ENCODE peak calls at places on chromosomes 7 and 10, in five cellular contexts. J is activated CD8-positive, alpha-beta memory T cell treated with anti-CD3 and anti-CD28 coated beads for 48 hours; R is stimulated activated CD4-positive, alpha-beta T cell treated with anti-CD3 and anti-CD28 coated beads, Interleukin-4, amount 100 ng/mL, for 48 hours; B is hepatocyte; D is GM12891. I is an unnamed sample.

GRCh38 chr10:31650010-31650409 is 278.6 kb downstream of the ARHGAP12 start:
- DNase-seq in R (no peak), D (no peak), B (peak; percentile 61), J (no peak), I (no peak)

GRCh38 chr10:80429521-80429966 is 21.2 kb downstream of the PRXL2A start:
- DNase-seq in R (no peak), D (no peak), B (no peak), J (no peak), I (no peak)

GRCh38 chr10:72277340-72277995 is 3.7 kb downstream of the DDIT4 start:
- DNase-seq in J (no peak), D (no peak), B (no peak), R (no peak), I (no peak)

GRCh38 chr10:124626759-124627380 is 117.3 kb downstream of the FAM53B start:
- DNase-seq in R (no peak), B (no peak), J (no peak), D (no peak), I (no peak)

GRCh38 chr10:53528974-53529373 is 756.4 kb upstream of the MBL2 start:
- DNase-seq in D (no peak), J (no peak), B (no peak), R (no peak), I (no peak)

GRCh38 chr10:79239275-79239779 is 107.9 kb upstream of the PPIF start:
- DNase-seq in R (no peak), B (peak; percentile 72), J (no peak), D (no peak), I (no peak)

GRCh38 chr7:1742555-1743303 is 72.7 kb downstream of the ELFN1 start:
- DNase-seq in R (no peak), B (peak; percentile 60), D (peak; percentile 84), J (no peak), I (no peak)

GRCh38 chr7:149196705-149197171 is 1.4 kb downstream of the ZNF282 start:
- DNase-seq in R (no peak), J (no peak), D (no peak), B (peak; percentile 39), I (no peak)

GRCh38 chr7:89067048-89067447 is 271.5 kb upstream of the TEX47 start:
- DNase-seq in B (no peak), D (no peak), R (no peak), J (no peak), I (no peak)

GRCh38 chr10:61020420-61021158 is 76.6 kb upstream of the RHOBTB1 start:
- DNase-seq in J (no peak), R (no peak), D (no peak), B (no peak), I (no peak)

GRCh38 chr10:50846753-50847152 is 38.7 kb downstream of the A1CF start:
- DNase-seq in R (no peak), D (no peak), J (no peak), B (no peak), I (no peak)

GRCh38 chr10:72274730-72275350 is 1.1 kb downstream of the DDIT4 start:
- DNase-seq in B (peak; percentile 77), J (peak; percentile 47), D (peak; percentile 56), R (peak; percentile 67), I (no peak)

GRCh38 chr10:51421853-51422252 is 277.5 kb downstream of the CSTF2T start:
- DNase-seq in D (no peak), R (no peak), J (no peak), B (no peak), I (no peak)

GRCh38 chr7:143901360-143901709 is 641 bp downstream of the TCAF1 start:
- DNase-seq in J (no peak), R (no peak), D (no peak), B (peak; percentile 64), I (no peak)

GRCh38 chr10:132977807-132978206 is 35.4 kb upstream of the CFAP46 start:
- DNase-seq in B (no peak), J (no peak), D (no peak), R (no peak), I (no peak)

GRCh38 chr10:47405829-47406547 is 21.9 kb upstream of the ZNF488 start:
- DNase-seq in B (no peak), J (no peak), D (no peak), R (no peak), I (peak; percentile 90)

GRCh38 chr10:71980181-71981023 is 16.2 kb downstream of the CHST3 start:
- DNase-seq in R (no peak), D (no peak), J (no peak), B (no peak), I (no peak)

GRCh38 chr7:141649137-141649864 is 52.7 kb downstream of the DENND11 start:
- DNase-seq in J (no peak), B (no peak), D (peak; percentile 20), R (no peak), I (no peak)

GRCh38 chr10:114957122-114957521 is 19.1 kb downstream of the TRUB1 start:
- DNase-seq in J (no peak), D (no peak), B (no peak), R (no peak), I (no peak)

GRCh38 chr10:25615926-25616325 is 318.1 kb upstream of the MYO3A start:
- DNase-seq in B (no peak), J (no peak), R (no peak), D (no peak), I (no peak)

GRCh38 chr10:82887488-82887887 is 1012.5 kb downstream of the NRG3 start:
- DNase-seq in R (no peak), J (no peak), B (no peak), D (no peak), I (no peak)

GRCh38 chr7:2540133-2540532 is 15.2 kb downstream of the BRAT1 start:
- DNase-seq in J (no peak), B (no peak), R (no peak), D (no peak), I (no peak)

GRCh38 chr7:34298492-34298891 is 359.5 kb upstream of the NPSR1 start:
- DNase-seq in J (no peak), B (no peak), R (no peak), D (no peak), I (no peak)

GRCh38 chr10:113213041-113213440 is 263.0 kb downstream of the TCF7L2 start:
- DNase-seq in R (no peak), D (no peak), B (no peak), J (no peak), I (no peak)

GRCh38 chr10:61761825-61762217 is 99.1 kb downstream of the CABCOCO1 start:
- DNase-seq in R (no peak), B (no peak), D (no peak), J (no peak), I (no peak)

GRCh38 chr10:13831711-13832110 is 244.9 kb downstream of the PRPF18 start:
- DNase-seq in D (peak; percentile 43), B (no peak), R (no peak), J (no peak), I (no peak)

GRCh38 chr10:132363921-132364593 is 32.1 kb downstream of the LRRC27 start:
- DNase-seq in J (no peak), R (no peak), B (peak; percentile 90), D (no peak), I (no peak)

GRCh38 chr7:88260700-88261099 is 40.9 kb upstream of the SRI start:
- DNase-seq in R (no peak), D (no peak), J (no peak), B (no peak), I (no peak)

GRCh38 chr10:60877777-60878120 is 66.2 kb downstream of the RHOBTB1 start:
- DNase-seq in B (no peak), J (no peak), D (no peak), R (no peak), I (no peak)

GRCh38 chr10:132306951-132307751 is 599 bp downstream of the STK32C start:
- DNase-seq in J (no peak), D (no peak), B (peak; percentile 77), R (peak; percentile 29), I (no peak)

GRCh38 chr10:49287689-49288340 is 11.2 kb upstream of the C10orf71 start:
- DNase-seq in R (no peak), D (no peak), J (no peak), B (no peak), I (no peak)

GRCh38 chr10:34615770-34616169 is 199.3 kb downstream of the PARD3 start:
- DNase-seq in J (no peak), D (no peak), B (no peak), R (no peak), I (no peak)